ENCODE peak calls at places on chromosomes 2 and 18, in nine cellular contexts. F, E, B, H, N, A, M, Z and U are unnamed samples.

GRCh38 chr2:174235680-174236079 is 12.7 kb downstream of the OLA1 start:
- DNase-seq in F (no peak), E (no peak), B (no peak), H (no peak), N (no peak), A (no peak), M (no peak), Z (no peak), U (no peak)

GRCh38 chr2:237297421-237298155 is 116.4 kb downstream of the COL6A3 start:
- DNase-seq in F (peak; percentile 16), E (no peak), B (no peak), H (peak; percentile 5), N (no peak), A (no peak), M (no peak), Z (no peak), U (no peak)

GRCh38 chr18:76345901-76346300 is 149.1 kb downstream of the ZNF516 start:
- DNase-seq in F (no peak), E (no peak), B (no peak), H (no peak), N (no peak), A (no peak), M (no peak), Z (no peak), U (no peak)

GRCh38 chr2:15112216-15112615 is 448.9 kb downstream of the NBAS start:
- DNase-seq in F (peak; percentile 48), E (no peak), B (no peak), H (no peak), N (no peak), A (peak; percentile 21), M (no peak), Z (no peak), U (no peak)

GRCh38 chr2:13652531-13653313 is 936.0 kb downstream of the TRIB2 start:
- DNase-seq in F (peak; percentile 79), E (no peak), B (no peak), H (no peak), N (no peak), A (no peak), M (no peak), Z (no peak), U (no peak)

GRCh38 chr2:120626566-120626965 is 109.1 kb upstream of the GLI2 start:
- DNase-seq in F (no peak), E (no peak), B (no peak), H (no peak), N (no peak), A (no peak), M (no peak), Z (no peak), U (no peak)

GRCh38 chr2:70607121-70607551 is 53.5 kb upstream of the TGFA start:
- DNase-seq in F (no peak), E (no peak), B (no peak), H (no peak), N (no peak), A (no peak), M (no peak), Z (no peak), U (no peak)

GRCh38 chr2:181642071-181642470 is 14.8 kb downstream of the CERKL start:
- DNase-seq in F (no peak), E (no peak), B (no peak), H (no peak), N (no peak), A (no peak), M (no peak), Z (no peak), U (no peak)

GRCh38 chr18:66138642-66139041 is 387.8 kb downstream of the CDH7 start:
- DNase-seq in F (no peak), E (no peak), B (no peak), H (no peak), N (no peak), A (no peak), M (no peak), Z (no peak), U (no peak)

GRCh38 chr2:179715196-179715595 is 146.2 kb downstream of the ZNF385B start:
- DNase-seq in F (no peak), E (no peak), B (no peak), H (no peak), N (no peak), A (no peak), M (no peak), Z (no peak), U (no peak)

GRCh38 chr2:179712825-179713224 is 148.6 kb downstream of the ZNF385B start:
- DNase-seq in F (no peak), E (no peak), B (no peak), H (no peak), N (no peak), A (no peak), M (no peak), Z (no peak), U (no peak)

DNA sequence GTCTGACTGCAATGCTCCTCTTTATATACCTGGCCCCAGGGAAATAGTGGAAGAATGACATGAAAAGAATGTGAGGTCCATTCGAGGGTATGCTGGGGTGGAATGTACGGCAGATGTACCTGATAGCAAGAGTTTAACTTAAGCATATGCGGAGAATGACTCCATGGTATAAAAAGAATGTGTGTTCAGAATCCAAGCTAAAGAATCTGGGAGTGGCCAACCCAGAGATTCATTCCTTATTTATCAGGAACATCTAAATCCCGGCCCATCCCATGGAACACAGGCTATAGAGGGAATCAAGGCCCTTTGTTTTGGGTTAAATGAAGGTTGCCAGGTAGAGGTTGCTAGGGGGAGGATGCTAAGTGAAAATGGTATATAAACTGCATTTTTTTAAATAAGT is 150.0 kb downstream of the ZNF385B start:
- DNase-seq in F (no peak), E (no peak), B (no peak), H (no peak), N (no peak), A (no peak), M (no peak), Z (peak; percentile 80), U (no peak)
- TF ChIP-seq CTCF in F (no peak), E (no peak), B (no peak), H (no peak), N (no peak), A (no peak), M (no peak), Z (no peak), U (no peak)

GRCh38 chr2:98648451-98648850 is 40.1 kb downstream of the UNC50 start:
- DNase-seq in F (no peak), E (no peak), B (no peak), H (no peak), N (no peak), A (no peak), M (no peak), Z (no peak), U (no peak)

GRCh38 chr2:98647636-98648035 is 39.2 kb downstream of the UNC50 start:
- DNase-seq in F (peak; percentile 70), E (no peak), B (no peak), H (no peak), N (no peak), A (no peak), M (no peak), Z (no peak), U (no peak)

GRCh38 chr2:98649992-98650375 is 41.6 kb downstream of the UNC50 start:
- DNase-seq in F (no peak), E (no peak), B (no peak), H (no peak), N (no peak), A (no peak), M (no peak), Z (no peak), U (no peak)

GRCh38 chr2:98650998-98651397 is 42.6 kb downstream of the UNC50 start:
- DNase-seq in F (no peak), E (no peak), B (no peak), H (no peak), N (no peak), A (no peak), M (no peak), Z (no peak), U (no peak)

GRCh38 chr2:98649135-98649991 is 41.0 kb downstream of the UNC50 start:
- DNase-seq in F (peak; percentile 87), E (peak; percentile 87), B (peak; percentile 92), H (peak; percentile 87), N (peak; percentile 83), A (peak; percentile 66), M (peak; percentile 38), Z (peak; percentile 78), U (peak; percentile 84)
- TF ChIP-seq CTCF in F (peak; percentile 100), E (peak; percentile 98), B (peak; percentile 99), H (peak; percentile 99), N (peak; percentile 97), A (peak; percentile 99), M (no peak), Z (peak; percentile 100), U (peak; percentile 98)

GRCh38 chr2:209208211-209208610 is 215.6 kb upstream of the MAP2 start:
- DNase-seq in F (peak; percentile 7), E (no peak), B (no peak), H (no peak), N (peak; percentile 4), A (peak; percentile 41), M (no peak), Z (peak; percentile 12), U (peak; percentile 33)
- TF ChIP-seq CTCF in F (peak; percentile 26), E (no peak), B (peak; percentile 48), H (no peak), N (peak; percentile 45), A (peak; percentile 64), M (peak; percentile 1), Z (peak; percentile 76), U (peak; percentile 63)

GRCh38 chr2:200523604-200524003 is 2.4 kb upstream of the SGO2 start:
- DNase-seq in F (no peak), E (no peak), B (no peak), H (no peak), N (no peak), A (no peak), M (no peak), Z (no peak), U (no peak)

GRCh38 chr2:200525551-200525881 is 491 bp upstream of the SGO2 start:
- DNase-seq in F (no peak), E (no peak), B (no peak), H (no peak), N (no peak), A (no peak), M (no peak), Z (no peak), U (no peak)

GRCh38 chr2:200528228-200528627 is 2.2 kb downstream of the SGO2 start:
- DNase-seq in F (no peak), E (no peak), B (no peak), H (no peak), N (no peak), A (no peak), M (no peak), Z (no peak), U (no peak)

GRCh38 chr2:200525066-200525465 is 941 bp upstream of the SGO2 start:
- DNase-seq in F (no peak), E (no peak), B (no peak), H (no peak), N (no peak), A (no peak), M (no peak), Z (no peak), U (no peak)

DNA sequence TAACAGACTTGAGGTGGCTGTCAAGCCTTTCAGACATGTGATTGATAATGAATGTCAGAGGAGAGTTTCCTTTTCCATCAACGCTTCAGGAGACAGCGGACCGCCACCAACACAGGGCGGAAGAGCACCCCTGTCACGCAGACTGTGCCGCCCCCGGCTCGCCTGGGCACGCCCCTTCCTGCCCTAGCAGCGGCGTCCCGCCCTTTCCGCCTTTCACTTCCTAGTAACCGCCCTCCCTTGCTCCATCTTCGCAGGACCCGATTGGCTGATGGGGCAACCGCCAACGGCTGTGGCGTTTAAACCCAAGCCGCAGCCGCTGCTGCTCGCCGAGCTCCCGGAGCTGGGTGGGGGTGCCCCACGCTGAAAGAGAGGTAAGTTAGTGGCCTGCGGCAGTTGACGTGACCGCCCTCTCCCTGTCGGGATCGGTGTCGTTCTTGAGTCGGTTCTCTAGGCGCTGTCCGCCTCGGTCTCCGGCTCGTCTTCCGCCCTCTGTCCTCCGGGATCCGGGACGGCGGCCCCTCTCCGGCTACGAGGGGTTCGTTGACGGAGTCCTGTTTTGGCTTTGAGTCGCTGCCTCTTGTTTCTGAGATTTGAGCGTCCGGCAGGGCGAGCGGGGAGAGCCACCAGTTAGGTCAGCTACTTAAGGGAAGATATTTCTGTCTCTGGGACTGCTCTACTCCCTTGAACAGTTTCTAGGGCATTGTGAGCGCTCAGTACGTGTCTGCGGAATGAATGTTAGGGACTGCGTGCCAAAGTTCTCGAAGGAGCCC is at the start of gene SGO2:
- DNase-seq in F (peak; percentile 94), E (peak; percentile 95), B (peak; percentile 94), H (peak; percentile 97), N (peak; percentile 93), A (peak; percentile 87), M (peak; percentile 75), Z (peak; percentile 92), U (peak; percentile 90)
- TF ChIP-seq CTCF in F (no peak), E (no peak), B (peak; percentile 29), H (peak; percentile 40), N (no peak), A (no peak), M (no peak), Z (no peak), U (no peak)